ENCODE peak calls at places on chromosomes 2 and 18, in four cellular contexts. L is spleen, Y is GM23248, R is HCT116. W is an unnamed sample.

GRCh38 chr2:70703900-70704549 is 64.0 kb downstream of the ADD2 start:
- DNase-seq in R (no peak), Y (peak; percentile 85), L (no peak), W (no peak)

GRCh38 chr2:201580486-201580885 is 62.8 kb downstream of the TMEM237 start:
- DNase-seq in R (no peak), Y (peak; percentile 74), L (no peak), W (no peak)

GRCh38 chr18:49819768-49820662 is 6.7 kb upstream of the ACAA2 start:
- DNase-seq in L (no peak), Y (no peak), R (no peak), W (no peak)

GRCh38 chr18:27948981-27949380 is 227.9 kb downstream of the CDH2 start:
- DNase-seq in L (no peak), Y (no peak), R (no peak), W (no peak)

GRCh38 chr2:70960833-70961647 is 17.4 kb upstream of the ANKRD53 start:
- DNase-seq in L (peak; percentile 73), Y (no peak), R (no peak), W (no peak)

GRCh38 chr2:241601841-241602240 is 35.1 kb downstream of the THAP4 start:
- DNase-seq in R (no peak), Y (no peak), L (peak; percentile 54), W (no peak)

GRCh38 chr2:158009425-158009824 is 92.3 kb upstream of the UPP2 start:
- DNase-seq in L (no peak), R (no peak), Y (no peak), W (no peak)

GRCh38 chr2:127646487-127647241 is 711 bp downstream of the GPR17 start:
- DNase-seq in L (peak; percentile 82), Y (no peak), R (no peak), W (no peak)

GRCh38 chr2:70698847-70699246 is 69.2 kb downstream of the ADD2 start:
- DNase-seq in R (no peak), Y (no peak), L (no peak), W (no peak)

GRCh38 chr2:108288534-108289106 is at the start of gene SULT1C2:
- DNase-seq in R (peak; percentile 16), Y (peak; percentile 8), L (no peak), W (no peak)

GRCh38 chr2:56534321-56534720 is 350.5 kb downstream of the CCDC85A start:
- DNase-seq in R (no peak), Y (peak; percentile 63), L (no peak), W (no peak)

GRCh38 chr2:219402665-219403515 is 15.2 kb upstream of the DNPEP start:
- DNase-seq in L (no peak), Y (peak; percentile 95), R (peak; percentile 79), W (no peak)

GRCh38 chr2:46988733-46989481 is 73.3 kb upstream of the MCFD2 start:
- DNase-seq in L (no peak), Y (no peak), R (no peak), W (no peak)

GRCh38 chr2:223601932-223602676 is at the start of gene SCG2:
- DNase-seq in R (peak; percentile 59), L (peak; percentile 77), Y (peak; percentile 96), W (peak; percentile 26)

GRCh38 chr2:19733951-19734425 is 167.8 kb downstream of the TTC32 start:
- DNase-seq in Y (peak; percentile 76), L (no peak), R (no peak), W (no peak)

GRCh38 chr2:5501807-5502206 is 190.4 kb upstream of the SOX11 start:
- DNase-seq in L (no peak), Y (no peak), R (no peak), W (no peak)

GRCh38 chr2:222088561-222088960 is 210.2 kb downstream of the PAX3 start:
- DNase-seq in Y (no peak), R (no peak), L (no peak), W (no peak)

GRCh38 chr2:15583831-15584230 is 7.8 kb upstream of the DDX1 start:
- DNase-seq in Y (peak; percentile 5), L (no peak), R (no peak), W (no peak)

GRCh38 chr2:16671760-16672159 is 6.1 kb upstream of the CYRIA start:
- DNase-seq in R (no peak), Y (no peak), L (no peak), W (no peak)

GRCh38 chr2:224444011-224444410 is 42.1 kb upstream of the FAM124B start:
- DNase-seq in L (no peak), Y (no peak), R (no peak), W (no peak)

GRCh38 chr2:119421731-119422130 is 9.9 kb upstream of the TMEM37 start:
- DNase-seq in L (no peak), Y (peak; percentile 17), R (no peak), W (no peak)

GRCh38 chr2:17853799-17854198 is 24.7 kb upstream of the KCNS3 start:
- DNase-seq in L (no peak), Y (no peak), R (no peak), W (no peak)

GRCh38 chr2:148586528-148587128 is 57.9 kb upstream of the EPC2 start:
- DNase-seq in Y (no peak), L (no peak), R (no peak), W (no peak)

GRCh38 chr18:59067873-59068272 is 71.8 kb upstream of the SEC11C start:
- DNase-seq in R (no peak), Y (peak; percentile 38), L (no peak), W (no peak)

GRCh38 chr18:8946046-8946838 is 156.3 kb upstream of the NDUFV2 start:
- DNase-seq in L (no peak), Y (peak; percentile 95), R (no peak), W (no peak)

GRCh38 chr2:240640939-240641338 is 15.7 kb downstream of the GPR35 start:
- DNase-seq in R (peak; percentile 29), Y (peak; percentile 72), L (no peak), W (no peak)

GRCh38 chr2:240918258-240919091 is 12.3 kb downstream of the CROCC2 start:
- DNase-seq in R (no peak), L (peak; percentile 75), Y (no peak), W (no peak)

GRCh38 chr2:180652794-180653193 is 327.6 kb upstream of the UBE2E3 start:
- DNase-seq in Y (no peak), R (no peak), L (no peak), W (no peak)

GRCh38 chr2:237459226-237459625 is 27.8 kb upstream of the MLPH start:
- DNase-seq in R (no peak), Y (peak; percentile 53), L (no peak), W (no peak)
- H3K27ac ChIP-seq in R (no peak overlapping the region), Y (peak overlapping the region; percentile 85), L (no peak overlapping the region), W (peak overlapping the region; percentile 79)

GRCh38 chr2:197369228-197369945 is 58.8 kb upstream of the ANKRD44 start:
- DNase-seq in R (no peak), Y (peak; percentile 31), L (no peak), W (no peak)

GRCh38 chr2:197368412-197368811 is 57.8 kb upstream of the ANKRD44 start:
- DNase-seq in R (no peak), L (no peak), Y (no peak), W (no peak)

GRCh38 chr2:197377670-197378069 is 57.2 kb downstream of the SF3B1 start:
- DNase-seq in Y (no peak), R (no peak), L (no peak), W (no peak)

GRCh38 chr2:197369946-197370325 is 59.4 kb upstream of the ANKRD44 start:
- DNase-seq in R (no peak), Y (no peak), L (no peak), W (no peak)

GRCh38 chr2:197372582-197372981 is 62.0 kb upstream of the ANKRD44 start:
- DNase-seq in R (no peak), Y (peak; percentile 83), L (no peak), W (no peak)
- H3K27ac ChIP-seq in R (no peak overlapping the region), Y (no peak overlapping the region), L (no peak overlapping the region), W (no peak overlapping the region)

GRCh38 chr18:55484773-55485172 is 103.2 kb downstream of the TCF4 start:
- DNase-seq in R (no peak), Y (no peak), L (no peak), W (no peak)
- H3K27ac ChIP-seq in R (no peak overlapping the region), Y (no peak overlapping the region), L (no peak overlapping the region), W (no peak overlapping the region)

DNA sequence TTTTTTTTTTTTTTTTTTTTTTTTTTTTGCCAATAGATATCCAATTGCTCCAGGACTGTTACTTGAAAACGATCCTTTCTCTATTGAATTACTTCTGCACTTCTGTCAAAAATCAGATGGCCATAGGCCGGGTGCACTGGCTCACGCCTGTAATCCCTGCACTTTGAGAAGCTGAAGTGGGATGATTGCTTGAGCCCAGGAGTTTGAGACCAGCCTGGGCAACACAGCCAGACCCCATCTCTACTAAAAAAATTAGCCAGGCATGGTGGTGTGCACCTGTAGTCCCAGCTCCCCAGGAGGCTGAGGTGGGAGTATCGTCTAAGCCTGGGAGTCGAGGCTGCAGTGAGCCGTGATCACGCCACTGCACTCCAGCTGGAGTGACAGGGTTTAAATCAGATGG is 4.3 kb upstream of the CHCHD5 start:
- DNase-seq in R (no peak), Y (no peak), L (no peak), W (no peak)
- H3K27ac ChIP-seq in R (no peak overlapping the region), Y (no peak overlapping the region), L (no peak overlapping the region), W (no peak overlapping the region)

DNA sequence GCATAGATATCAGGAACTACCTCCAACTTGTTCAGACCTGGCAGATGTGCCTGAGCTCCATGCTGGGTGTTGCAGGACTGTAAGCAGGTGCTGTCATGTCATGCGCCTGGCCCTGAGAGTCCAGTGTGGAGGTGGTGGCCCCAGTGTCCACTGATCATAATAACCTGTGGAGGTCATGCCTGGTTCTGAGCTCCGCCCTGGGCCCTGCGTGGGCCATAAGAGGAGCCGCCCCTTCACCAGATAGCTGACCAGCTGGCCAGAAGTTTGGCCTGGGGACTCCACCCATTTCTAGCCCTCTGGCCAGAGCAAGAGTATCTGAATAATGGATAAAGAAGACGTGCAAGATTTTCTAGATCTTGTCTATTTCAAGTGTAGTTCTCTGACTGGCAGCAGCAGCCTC is 72.4 kb downstream of the CTIF start:
- DNase-seq in R (no peak), Y (no peak), L (peak; percentile 51), W (no peak)
- H3K27ac ChIP-seq in R (no peak overlapping the region), Y (no peak overlapping the region), L (no peak overlapping the region), W (no peak overlapping the region)

DNA sequence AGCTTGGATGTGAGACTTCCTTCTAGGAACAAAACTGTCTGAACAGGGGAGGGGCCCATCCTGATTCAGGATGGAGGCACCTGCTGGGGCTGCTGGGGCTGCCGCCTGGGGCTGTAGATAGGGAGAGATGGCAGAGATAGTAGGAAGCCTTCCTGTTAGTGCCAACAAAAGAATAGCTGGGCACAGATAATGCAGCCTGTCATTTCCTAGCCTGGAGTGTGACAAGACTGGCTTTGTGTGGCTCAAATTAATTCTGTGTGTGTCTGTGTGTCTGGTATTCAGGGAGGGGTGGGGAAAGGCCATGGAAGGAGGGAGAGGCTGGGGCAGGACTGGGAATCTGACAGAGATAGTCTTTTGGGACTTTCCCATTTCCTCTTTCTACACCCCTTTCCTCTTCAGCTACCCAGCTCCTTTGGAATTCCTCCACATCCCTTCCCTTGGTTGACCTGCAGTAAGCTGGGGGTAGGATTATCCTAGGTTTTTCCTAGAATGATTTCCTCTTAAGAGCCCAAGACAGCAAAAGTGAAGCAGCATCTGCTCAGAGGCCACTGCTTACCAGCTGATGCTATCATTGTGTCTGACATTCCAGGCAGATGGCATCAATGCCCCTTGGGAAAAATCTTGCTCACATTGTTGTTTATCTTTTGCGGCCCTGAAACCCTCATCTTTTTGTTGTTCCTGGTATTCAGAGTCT is 144.9 kb upstream of the LHCGR start:
- DNase-seq in Y (peak; percentile 61), R (no peak), L (no peak), W (no peak)
- H3K27ac ChIP-seq in Y (no peak overlapping the region), R (no peak overlapping the region), L (no peak overlapping the region), W (no peak overlapping the region)

GRCh38 chr2:190920085-190920484 is 39.5 kb downstream of the GLS start:
- DNase-seq in L (no peak), R (no peak), Y (no peak), W (no peak)
- H3K27ac ChIP-seq in L (no peak overlapping the region), R (no peak overlapping the region), Y (peak overlapping the region; percentile 8), W (no peak overlapping the region)

GRCh38 chr2:159137511-159138101 is 148.9 kb downstream of the WDSUB1 start:
- DNase-seq in R (no peak), L (no peak), Y (peak; percentile 56), W (no peak)
- H3K27ac ChIP-seq in R (no peak overlapping the region), L (no peak overlapping the region), Y (peak overlapping the region; percentile 91), W (peak overlapping the region; percentile 62)

W was measured in epithelial cell of prostate.